ENCODE peak calls at places on chromosomes 3 and 15, in nine cellular contexts. L, C, Z, H, P, D, M, B and W are unnamed samples.

GRCh38 chr3:12353796-12354505 is 65.1 kb downstream of the PPARG start:
- DNase-seq in L (no peak), C (peak; percentile 40), Z (peak; percentile 83), H (no peak), P (no peak), D (peak; percentile 39), M (peak; percentile 79), B (no peak), W (no peak)

GRCh38 chr3:190514163-190515153 is 573 bp downstream of the IL1RAP start:
- DNase-seq in L (peak; percentile 45), C (peak; percentile 51), Z (peak; percentile 55), H (peak; percentile 58), P (peak; percentile 56), D (no peak), M (peak; percentile 75), B (no peak), W (no peak)

GRCh38 chr15:85474700-85475316 is 94.4 kb downstream of the AKAP13 start:
- DNase-seq in L (no peak), C (peak; percentile 57), Z (no peak), H (no peak), P (no peak), D (no peak), M (no peak), B (no peak), W (no peak)

GRCh38 chr15:60620707-60621106 is 141.8 kb upstream of the ICE2 start:
- DNase-seq in L (peak; percentile 27), C (no peak), Z (no peak), H (no peak), P (peak; percentile 49), D (peak; percentile 63), M (no peak), B (no peak), W (no peak)

GRCh38 chr3:186298876-186299275 is 63.2 kb downstream of the DGKG start:
- DNase-seq in L (no peak), C (peak; percentile 41), Z (peak; percentile 60), H (no peak), P (no peak), D (no peak), M (no peak), B (no peak), W (no peak)

GRCh38 chr3:50156991-50157493 is 1.9 kb downstream of the SEMA3F start:
- DNase-seq in L (no peak), C (no peak), Z (no peak), H (no peak), P (no peak), D (no peak), M (no peak), B (no peak), W (no peak)

GRCh38 chr3:190058486-190059241 is 62.0 kb downstream of the P3H2 start:
- DNase-seq in L (no peak), C (no peak), Z (peak; percentile 29), H (no peak), P (no peak), D (no peak), M (peak; percentile 90), B (peak; percentile 78), W (no peak)

GRCh38 chr15:61195116-61196002 is 33.7 kb downstream of the RORA start:
- DNase-seq in L (no peak), C (peak; percentile 60), Z (peak; percentile 63), H (no peak), P (no peak), D (no peak), M (peak; percentile 40), B (no peak), W (no peak)

GRCh38 chr3:66035763-66036477 is 2.8 kb downstream of the MAGI1 start:
- DNase-seq in L (no peak), C (no peak), Z (no peak), H (no peak), P (no peak), D (no peak), M (no peak), B (peak; percentile 59), W (no peak)

GRCh38 chr3:105394177-105394576 is 27.5 kb downstream of the ALCAM start:
- DNase-seq in L (no peak), C (peak; percentile 47), Z (no peak), H (no peak), P (no peak), D (no peak), M (peak; percentile 86), B (peak; percentile 60), W (no peak)

GRCh38 chr3:13879946-13880810 is at the start of gene WNT7A:
- DNase-seq in L (no peak), C (peak; percentile 62), Z (no peak), H (no peak), P (no peak), D (no peak), M (no peak), B (no peak), W (no peak)

GRCh38 chr3:102614580-102614979 is 179.8 kb downstream of the ZPLD1 start:
- DNase-seq in L (no peak), C (no peak), Z (no peak), H (no peak), P (no peak), D (no peak), M (no peak), B (no peak), W (no peak)

DNA sequence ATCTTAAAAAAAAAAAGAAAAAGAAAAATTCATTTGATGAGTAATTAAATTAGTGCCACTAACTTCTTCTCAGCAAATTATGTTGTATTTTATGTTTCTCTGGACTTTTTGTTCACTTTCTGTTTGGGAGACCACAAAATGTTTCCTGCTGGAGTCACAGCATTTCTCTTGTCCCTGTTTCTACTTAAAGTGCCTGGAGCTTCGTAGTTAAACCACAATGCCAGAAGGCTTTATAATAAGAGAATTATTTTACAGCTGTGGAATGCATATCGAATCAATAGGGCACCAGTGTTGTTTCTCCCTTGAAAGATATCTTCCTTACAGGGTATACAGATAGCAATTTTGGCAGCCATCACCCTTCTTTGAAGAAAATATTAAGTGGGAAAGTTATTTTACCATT is 3.2 kb downstream of the DTWD1 start:
- DNase-seq in L (no peak), C (no peak), Z (peak; percentile 72), H (no peak), P (no peak), D (no peak), M (peak; percentile 54), B (no peak), W (no peak)
- H3K4me3 ChIP-seq in L (no peak overlapping the region), C (no peak overlapping the region), Z (no peak overlapping the region), H (no peak overlapping the region), P (no peak overlapping the region), D (no peak overlapping the region), M (peak overlapping the region; percentile 23), B (no peak overlapping the region), W (no peak overlapping the region)

GRCh38 chr3:157115069-157116006 is 44.6 kb downstream of the CCNL1 start:
- DNase-seq in L (no peak), C (peak; percentile 72), Z (no peak), H (peak; percentile 63), P (no peak), D (no peak), M (peak; percentile 57), B (peak; percentile 78), W (no peak)

GRCh38 chr3:157111578-157111977 is 48.4 kb downstream of the CCNL1 start:
- DNase-seq in L (no peak), C (no peak), Z (no peak), H (no peak), P (no peak), D (no peak), M (peak; percentile 62), B (no peak), W (no peak)

GRCh38 chr3:157116017-157116416 is 43.9 kb downstream of the CCNL1 start:
- DNase-seq in L (no peak), C (no peak), Z (no peak), H (no peak), P (no peak), D (no peak), M (no peak), B (no peak), W (no peak)

GRCh38 chr3:157112536-157112935 is 47.4 kb downstream of the CCNL1 start:
- DNase-seq in L (no peak), C (no peak), Z (no peak), H (no peak), P (no peak), D (no peak), M (no peak), B (no peak), W (no peak)

DNA sequence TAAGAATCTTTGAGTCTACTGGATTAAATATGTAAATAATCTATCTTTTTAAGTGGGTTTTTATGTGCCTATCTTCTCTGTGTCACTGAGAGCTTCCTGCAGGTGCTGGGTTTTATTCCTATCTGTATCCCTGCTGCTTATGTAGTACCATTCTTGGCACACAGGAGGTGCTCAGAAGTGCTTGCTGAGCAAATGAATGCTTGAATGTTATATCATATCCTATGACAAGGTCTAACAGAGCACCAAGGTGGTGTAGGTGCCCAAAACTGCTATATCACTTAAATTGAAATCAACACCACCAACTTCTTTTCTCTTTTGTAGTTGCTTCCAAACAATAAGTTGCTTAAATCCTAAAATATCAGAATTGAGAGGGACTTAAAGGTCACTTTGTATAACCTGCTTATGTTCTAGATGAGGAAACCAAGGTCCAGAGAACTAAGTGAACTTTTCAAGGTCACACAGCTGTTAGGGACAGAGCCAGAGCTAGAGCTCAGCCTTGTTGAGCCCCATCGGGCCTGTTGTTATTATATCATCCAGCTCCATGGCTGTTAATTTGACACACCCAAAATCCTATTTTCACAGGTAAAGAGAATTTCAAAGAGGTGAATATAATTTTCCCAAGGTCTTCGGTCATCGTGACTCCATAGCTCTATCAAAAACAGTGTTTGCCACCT is 46.0 kb downstream of the CCNL1 start:
- DNase-seq in L (no peak), C (no peak), Z (no peak), H (no peak), P (no peak), D (no peak), M (no peak), B (no peak), W (no peak)
- TF ChIP-seq CTCF in L (no peak), C (peak; percentile 38), Z (peak; percentile 12), H (peak; percentile 10), P (no peak), D (no peak), M (no peak), B (peak; percentile 25), W (peak; percentile 27)

DNA sequence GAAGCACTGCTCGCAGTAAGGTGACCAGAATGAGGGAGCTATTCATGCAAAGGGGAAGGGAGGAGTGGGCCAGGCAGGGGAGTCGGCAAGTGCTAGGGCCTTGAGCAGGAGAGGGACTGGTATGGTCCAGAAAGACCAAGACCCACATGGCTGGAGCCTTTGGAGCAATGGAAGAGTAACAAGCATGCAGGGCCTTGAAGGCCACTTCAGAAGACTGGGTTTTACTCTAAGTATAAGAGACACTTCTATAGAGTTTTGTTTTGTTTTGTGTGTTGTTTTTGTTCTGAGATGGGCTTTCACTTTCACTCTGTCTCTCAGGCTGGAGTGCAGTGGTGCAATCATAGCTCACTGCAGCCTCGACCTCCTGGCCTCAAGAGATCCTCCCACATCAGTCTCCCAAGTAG is 42.0 kb downstream of the BFSP2 start:
- DNase-seq in L (no peak), C (no peak), Z (no peak), H (no peak), P (no peak), D (no peak), M (peak; percentile 20), B (no peak), W (no peak)
- H3K4me3 ChIP-seq in L (no peak overlapping the region), C (no peak overlapping the region), Z (no peak overlapping the region), H (no peak overlapping the region), P (no peak overlapping the region), D (no peak overlapping the region), M (peak overlapping the region; percentile 17), B (no peak overlapping the region), W (no peak overlapping the region)

DNA sequence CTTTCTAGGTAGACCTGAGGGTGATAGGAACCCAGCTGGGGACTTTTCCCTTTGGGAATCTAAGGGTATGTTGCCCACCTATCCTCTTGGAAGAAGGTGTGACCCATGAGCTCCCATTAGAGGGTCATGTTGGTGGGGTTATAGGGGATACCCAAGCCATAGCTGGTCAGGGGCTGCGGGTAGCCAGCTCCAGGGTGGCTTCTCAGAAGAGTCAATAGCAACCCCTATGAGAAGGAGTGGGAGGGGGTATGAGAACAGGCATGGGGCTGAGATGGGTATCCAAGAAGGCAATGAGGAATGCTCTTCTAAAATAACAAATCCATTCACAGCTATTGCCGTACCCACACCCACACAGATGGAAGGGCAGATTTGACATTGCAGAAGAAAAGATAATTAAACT is 217.8 kb downstream of the UACA start:
- DNase-seq in L (no peak), C (no peak), Z (no peak), H (no peak), P (peak; percentile 14), D (no peak), M (no peak), B (no peak), W (no peak)
- TF ChIP-seq CTCF in L (no peak), C (no peak), Z (no peak), H (no peak), P (no peak), D (no peak), M (no peak), B (no peak), W (no peak)